ENCODE peak calls at places on chromosomes 4 and X, in ten cellular contexts. T is SJSA1, Q is lower lobe of right lung, J is GF-D8, Y is progenitor cell of endocrine pancreas, O is uterus, E is stromal cell of bone marrow, M is NCI-H1092, W is natural killer cell, Z is NAMALWA. I is an unnamed sample.

GRCh38 chrX:109475174-109475891 is 6.6 kb downstream of the GUCY2F start:
- DNase-seq in Q (no peak), Y (peak; percentile 34), O (peak; percentile 15), J (no peak), Z (no peak), E (peak; percentile 25), W (no peak), M (no peak), T (peak; percentile 36), I (peak; percentile 4)

GRCh38 chr4:78923459-78924312 is 15.6 kb downstream of the PAQR3 start:
- DNase-seq in J (no peak), Y (no peak), Q (no peak), T (no peak), W (no peak), Z (no peak), O (no peak), M (no peak), E (no peak), I (no peak)

GRCh38 chr4:52045028-52045427 is 6.1 kb upstream of the SPATA18 start:
- DNase-seq in Q (no peak), T (no peak), J (no peak), O (no peak), Y (no peak), W (no peak), M (no peak), Z (no peak), E (no peak), I (no peak)

GRCh38 chr4:1356181-1356998 is 9.4 kb downstream of the UVSSA start:
- DNase-seq in J (no peak), Z (peak; percentile 54), M (peak; percentile 51), W (peak; percentile 47), T (no peak), E (no peak), O (peak; percentile 46), Q (peak; percentile 73), Y (peak; percentile 58), I (peak; percentile 5)

GRCh38 chr4:158259955-158260575 is 49.8 kb downstream of the TMEM144 start:
- DNase-seq in W (no peak), Z (peak; percentile 75), O (no peak), Q (no peak), J (no peak), M (no peak), T (no peak), Y (no peak), E (no peak), I (peak; percentile 2)

GRCh38 chrX:39000802-39001201 is 199.5 kb downstream of the MID1IP1 start:
- DNase-seq in T (no peak), E (no peak), Q (no peak), W (no peak), M (no peak), Z (no peak), J (no peak), O (no peak), Y (no peak), I (no peak)

GRCh38 chr4:134328741-134329140 is 127.2 kb upstream of the PABPC4L start:
- DNase-seq in M (no peak), T (no peak), Y (no peak), W (no peak), O (no peak), E (no peak), J (no peak), Q (no peak), Z (no peak), I (no peak)

GRCh38 chrX:3268804-3269203 is 77.6 kb downstream of the MXRA5 start:
- DNase-seq in Z (no peak), O (no peak), T (no peak), Y (no peak), J (no peak), W (no peak), E (no peak), Q (no peak), M (no peak), I (peak; percentile 38)

GRCh38 chr4:83639849-83640493 is 104.1 kb downstream of the GPAT3 start:
- DNase-seq in Z (peak; percentile 81), W (no peak), T (peak; percentile 59), Y (peak; percentile 49), M (peak; percentile 19), O (peak; percentile 71), Q (no peak), E (peak; percentile 59), J (peak; percentile 30), I (peak; percentile 73)

GRCh38 chrX:41692162-41692749 is 3.5 kb downstream of the GPR34 start:
- DNase-seq in O (no peak), M (no peak), E (peak; percentile 40), Q (no peak), W (no peak), T (no peak), Z (no peak), J (no peak), Y (no peak), I (no peak)

GRCh38 chr4:159937595-159937994 is 834.7 kb downstream of the RAPGEF2 start:
- DNase-seq in J (no peak), Q (no peak), M (no peak), T (no peak), E (no peak), Z (no peak), W (no peak), O (no peak), Y (no peak), I (no peak)

GRCh38 chr4:77566148-77566547 is 39.5 kb upstream of the CXCL13 start:
- DNase-seq in E (no peak), Y (no peak), M (no peak), Q (no peak), Z (no peak), J (no peak), T (no peak), W (no peak), O (no peak), I (no peak)

GRCh38 chr4:26723216-26723615 is 137.4 kb upstream of the STIM2 start:
- DNase-seq in M (no peak), Z (peak; percentile 14), T (peak; percentile 47), W (peak; percentile 29), E (no peak), J (no peak), Q (no peak), O (no peak), Y (no peak), I (no peak)

GRCh38 chr4:151227731-151228130 is 49.2 kb upstream of the PRSS48 start:
- DNase-seq in Y (no peak), M (no peak), T (no peak), W (no peak), Z (no peak), O (peak; percentile 57), E (peak; percentile 95), Q (no peak), J (no peak), I (peak; percentile 62)

GRCh38 chr4:96593422-96593821 is 753.5 kb downstream of the PDHA2 start:
- DNase-seq in Y (no peak), T (no peak), Z (no peak), W (no peak), O (no peak), M (peak; percentile 31), J (no peak), E (no peak), Q (no peak), I (no peak)

GRCh38 chrX:20197641-20198210 is 56.1 kb upstream of the EIF1AX start:
- DNase-seq in M (no peak), O (no peak), Q (no peak), Z (no peak), J (no peak), W (no peak), Y (no peak), T (no peak), E (no peak), I (peak; percentile 0)

GRCh38 chr4:61070269-61070668 is 129.9 kb upstream of the ADGRL3 start:
- DNase-seq in Y (no peak), T (no peak), O (no peak), W (no peak), E (no peak), M (no peak), Q (no peak), J (no peak), Z (no peak), I (no peak)

GRCh38 chr4:6414578-6414977 is 57.8 kb downstream of the PPP2R2C start:
- DNase-seq in T (no peak), E (no peak), Q (no peak), Z (no peak), M (no peak), Y (no peak), W (no peak), J (no peak), O (no peak), I (no peak)

GRCh38 chr4:6909970-6910339 is 329 bp downstream of the TBC1D14 start:
- DNase-seq in J (no peak), E (no peak), M (no peak), W (no peak), Z (no peak), T (no peak), Q (peak; percentile 77), Y (peak; percentile 30), O (no peak), I (no peak)

GRCh38 chr4:184424993-184425758 is 49.2 kb downstream of the IRF2 start:
- DNase-seq in O (no peak), J (no peak), E (no peak), T (no peak), Z (no peak), Y (no peak), W (no peak), Q (no peak), M (no peak), I (no peak)

GRCh38 chrX:12771445-12772069 is 19.7 kb upstream of the PRPS2 start:
- DNase-seq in J (no peak), M (no peak), O (no peak), Z (peak; percentile 86), W (peak; percentile 36), Y (peak; percentile 15), E (no peak), T (no peak), Q (peak; percentile 78), I (no peak)

GRCh38 chr4:6460876-6461275 is 11.5 kb downstream of the PPP2R2C start:
- DNase-seq in W (no peak), Z (no peak), T (peak; percentile 17), Y (no peak), J (no peak), Q (no peak), M (no peak), E (no peak), O (no peak), I (no peak)

GRCh38 chr4:37976513-37976912 is 16.3 kb downstream of the PTTG2 start:
- DNase-seq in W (no peak), M (no peak), O (no peak), J (no peak), Q (no peak), Z (no peak), T (no peak), Y (no peak), E (no peak), I (no peak)

GRCh38 chr4:96519291-96519690 is 679.4 kb downstream of the PDHA2 start:
- DNase-seq in M (no peak), Y (no peak), O (no peak), Q (no peak), T (no peak), E (no peak), W (no peak), Z (no peak), J (no peak), I (no peak)

GRCh38 chr4:160928482-160928881 is 1235.3 kb downstream of the FSTL5 start:
- DNase-seq in W (no peak), Q (no peak), Y (no peak), J (no peak), E (no peak), O (no peak), M (no peak), Z (no peak), T (no peak), I (no peak)

GRCh38 chr4:89541998-89542397 is 234.4 kb upstream of the GPRIN3 start:
- DNase-seq in W (no peak), J (no peak), T (no peak), Z (no peak), E (no peak), Q (no peak), Y (no peak), O (no peak), M (no peak), I (no peak)

GRCh38 chrX:10636337-10636736 is 16.0 kb upstream of the MID1 start:
- DNase-seq in T (peak; percentile 41), J (no peak), Q (no peak), E (peak; percentile 49), M (no peak), O (peak; percentile 49), W (no peak), Z (peak; percentile 1), Y (no peak), I (peak; percentile 11)

GRCh38 chr4:89558147-89558546 is 250.5 kb upstream of the GPRIN3 start:
- DNase-seq in J (no peak), Q (no peak), M (no peak), E (no peak), Y (no peak), Z (peak; percentile 18), T (no peak), W (no peak), O (no peak), I (no peak)